ENCODE peak calls at places on chromosome 22, in four cellular contexts. One of them, this sample, is unnamed.

GRCh38 chr22:35475545-35475944 is 65.1 kb upstream of the RASD2 start:
- DNase-seq in OCI-LY7: no peak
- DNase-seq in GM23248: no peak
- DNase-seq in AG10803: no peak
- DNase-seq in this sample: peak; percentile 32

GRCh38 chr22:39135092-39135896 is 17.2 kb downstream of the CBX7 start:
- DNase-seq in OCI-LY7: peak; percentile 67
- DNase-seq in GM23248: peak; percentile 45
- DNase-seq in AG10803: peak; percentile 23
- DNase-seq in this sample: no peak

GRCh38 chr22:27159716-27160295 is 502.4 kb downstream of the MIAT start:
- DNase-seq in OCI-LY7: no peak
- DNase-seq in GM23248: no peak
- DNase-seq in AG10803: no peak
- DNase-seq in this sample: no peak

GRCh38 chr22:47561115-47561675 is 798.7 kb downstream of the TBC1D22A start:
- DNase-seq in OCI-LY7: no peak
- DNase-seq in GM23248: no peak
- DNase-seq in AG10803: no peak
- DNase-seq in this sample: no peak

GRCh38 chr22:46421272-46421671 is 85.8 kb downstream of the TRMU start:
- DNase-seq in OCI-LY7: peak; percentile 68
- DNase-seq in GM23248: no peak
- DNase-seq in AG10803: no peak
- DNase-seq in this sample: peak; percentile 50

GRCh38 chr22:19085233-19086043 is 36.8 kb downstream of the DGCR2 start:
- DNase-seq in OCI-LY7: peak; percentile 85
- DNase-seq in GM23248: peak; percentile 56
- DNase-seq in AG10803: peak; percentile 50
- DNase-seq in this sample: no peak

GRCh38 chr22:22103078-22103593 is 120.5 kb upstream of the TOP3B start:
- DNase-seq in OCI-LY7: peak; percentile 42
- DNase-seq in GM23248: peak; percentile 26
- DNase-seq in AG10803: no peak
- DNase-seq in this sample: peak; percentile 17

GRCh38 chr22:45689195-45689594 is 17.6 kb downstream of the ATXN10 start:
- DNase-seq in OCI-LY7: no peak
- DNase-seq in GM23248: no peak
- DNase-seq in AG10803: no peak
- DNase-seq in this sample: no peak

GRCh38 chr22:45604239-45604711 is 67.4 kb upstream of the ATXN10 start:
- DNase-seq in OCI-LY7: no peak
- DNase-seq in GM23248: peak; percentile 68
- DNase-seq in AG10803: peak; percentile 89
- DNase-seq in this sample: no peak

GRCh38 chr22:17396531-17396930 is 27.3 kb downstream of the CECR2 start:
- DNase-seq in OCI-LY7: no peak
- DNase-seq in GM23248: no peak
- DNase-seq in AG10803: no peak
- DNase-seq in this sample: no peak

GRCh38 chr22:38272373-38273134 is at the start of gene TMEM184B:
- DNase-seq in OCI-LY7: peak; percentile 83
- DNase-seq in GM23248: peak; percentile 89
- DNase-seq in AG10803: peak; percentile 64
- DNase-seq in this sample: peak; percentile 47

GRCh38 chr22:39244496-39245129 is at the start of gene PDGFB:
- DNase-seq in OCI-LY7: no peak
- DNase-seq in GM23248: peak; percentile 35
- DNase-seq in AG10803: no peak
- DNase-seq in this sample: no peak

GRCh38 chr22:49971232-49972162 is 10.9 kb downstream of the PIM3 start:
- DNase-seq in OCI-LY7: no peak
- DNase-seq in GM23248: peak; percentile 63
- DNase-seq in AG10803: peak; percentile 51
- DNase-seq in this sample: no peak

GRCh38 chr22:40898850-40899357 is 37.0 kb upstream of the DNAJB7 start:
- DNase-seq in OCI-LY7: peak; percentile 73
- DNase-seq in GM23248: peak; percentile 78
- DNase-seq in AG10803: peak; percentile 62
- DNase-seq in this sample: peak; percentile 44

GRCh38 chr22:28703436-28703835 is 23.8 kb upstream of the TTC28 start:
- DNase-seq in OCI-LY7: no peak
- DNase-seq in GM23248: no peak
- DNase-seq in AG10803: peak; percentile 60
- DNase-seq in this sample: no peak

GRCh38 chr22:22995166-22995565 is 75.2 kb upstream of the GNAZ start:
- DNase-seq in OCI-LY7: peak; percentile 59
- DNase-seq in GM23248: no peak
- DNase-seq in AG10803: no peak
- DNase-seq in this sample: no peak

GRCh38 chr22:39343259-39344045 is 6.3 kb upstream of the SYNGR1 start:
- DNase-seq in OCI-LY7: peak; percentile 69
- DNase-seq in GM23248: peak; percentile 77
- DNase-seq in AG10803: peak; percentile 57
- DNase-seq in this sample: peak; percentile 41

GRCh38 chr22:45627489-45628233 is 44.0 kb upstream of the ATXN10 start:
- DNase-seq in OCI-LY7: no peak
- DNase-seq in GM23248: no peak
- DNase-seq in AG10803: no peak
- DNase-seq in this sample: no peak

GRCh38 chr22:35630387-35630793 is 13.3 kb upstream of the MB start:
- DNase-seq in OCI-LY7: peak; percentile 23
- DNase-seq in GM23248: peak; percentile 78
- DNase-seq in AG10803: peak; percentile 80
- DNase-seq in this sample: no peak

GRCh38 chr22:27135582-27135981 is 478.2 kb downstream of the MIAT start:
- DNase-seq in OCI-LY7: no peak
- DNase-seq in GM23248: peak; percentile 72
- DNase-seq in AG10803: peak; percentile 91
- DNase-seq in this sample: no peak

GRCh38 chr22:35301370-35301874 is 1.7 kb downstream of the TOM1 start:
- DNase-seq in OCI-LY7: no peak
- DNase-seq in GM23248: peak; percentile 98
- DNase-seq in AG10803: peak; percentile 100
- DNase-seq in this sample: no peak

GRCh38 chr22:45987462-45987861 is 10.5 kb upstream of the WNT7B start:
- DNase-seq in OCI-LY7: no peak
- DNase-seq in GM23248: no peak
- DNase-seq in AG10803: no peak
- DNase-seq in this sample: no peak

GRCh38 chr22:46051646-46052045 is 74.7 kb upstream of the WNT7B start:
- DNase-seq in OCI-LY7: no peak
- DNase-seq in GM23248: no peak
- DNase-seq in AG10803: no peak
- DNase-seq in this sample: no peak

GRCh38 chr22:17138451-17139042 is 17.4 kb upstream of the TMEM121B start:
- DNase-seq in OCI-LY7: no peak
- DNase-seq in GM23248: no peak
- DNase-seq in AG10803: no peak
- DNase-seq in this sample: no peak

GRCh38 chr22:27554841-27555456 is 246.6 kb downstream of the MN1 start:
- DNase-seq in OCI-LY7: no peak
- DNase-seq in GM23248: peak; percentile 65
- DNase-seq in AG10803: no peak
- DNase-seq in this sample: no peak

GRCh38 chr22:21823740-21824438 is 43.6 kb downstream of the MAPK1 start:
- DNase-seq in OCI-LY7: no peak
- DNase-seq in GM23248: peak; percentile 71
- DNase-seq in AG10803: peak; percentile 43
- DNase-seq in this sample: no peak

GRCh38 chr22:40009231-40009769 is 14.5 kb downstream of the FAM83F start:
- DNase-seq in OCI-LY7: no peak
- DNase-seq in GM23248: no peak
- DNase-seq in AG10803: no peak
- DNase-seq in this sample: no peak

GRCh38 chr22:48588151-48588880 is 1239.4 kb downstream of the BRD1 start:
- DNase-seq in OCI-LY7: no peak
- DNase-seq in GM23248: no peak
- DNase-seq in AG10803: no peak
- DNase-seq in this sample: no peak

GRCh38 chr22:27416553-27417427 is 384.8 kb downstream of the MN1 start:
- DNase-seq in OCI-LY7: no peak
- DNase-seq in GM23248: peak; percentile 90
- DNase-seq in AG10803: peak; percentile 94
- DNase-seq in this sample: no peak

DNA sequence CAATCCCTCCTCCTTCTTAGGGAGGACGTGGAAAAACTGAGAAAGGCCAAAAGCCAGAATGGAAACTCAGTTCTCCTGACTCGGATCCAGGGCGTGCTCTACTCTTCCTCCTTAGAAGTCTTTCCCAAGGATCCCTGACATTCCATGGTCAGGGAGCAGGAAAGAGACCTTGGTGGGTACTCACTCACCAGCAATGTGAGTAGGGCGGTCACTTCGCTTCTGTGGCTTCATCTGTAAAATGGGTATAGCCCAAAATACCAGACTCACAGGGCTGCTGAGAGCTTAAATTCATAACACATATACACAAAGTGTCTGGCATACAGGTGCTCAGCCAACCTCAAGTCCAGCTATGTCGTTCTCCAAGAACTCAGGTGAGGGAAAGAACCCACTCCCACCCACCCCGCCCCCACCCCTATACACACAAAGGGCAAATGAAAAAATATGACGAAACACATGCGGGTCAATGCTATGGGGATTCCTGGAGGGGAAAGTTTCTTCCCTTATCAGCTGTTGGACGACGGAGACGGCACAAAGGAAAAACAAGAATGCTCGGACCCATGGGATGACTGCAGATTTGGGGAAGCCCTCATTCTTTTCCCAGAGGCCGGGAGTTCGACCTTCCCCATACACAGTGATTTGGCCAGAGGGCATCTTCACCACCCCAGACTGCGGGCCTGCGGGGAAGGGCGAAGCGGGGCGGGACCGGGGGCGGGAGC is 471 bp upstream of the KCTD17 start:
- DNase-seq in OCI-LY7: no peak
- DNase-seq in GM23248: no peak
- DNase-seq in AG10803: no peak
- DNase-seq in this sample: no peak
- H3K4me3 ChIP-seq in OCI-LY7: peak overlapping the region; percentile 97
- H3K4me3 ChIP-seq in GM23248: peak overlapping the region; percentile 75
- H3K4me3 ChIP-seq in AG10803: peak overlapping the region; percentile 49
- H3K4me3 ChIP-seq in this sample: peak overlapping the region; percentile 40

DNA sequence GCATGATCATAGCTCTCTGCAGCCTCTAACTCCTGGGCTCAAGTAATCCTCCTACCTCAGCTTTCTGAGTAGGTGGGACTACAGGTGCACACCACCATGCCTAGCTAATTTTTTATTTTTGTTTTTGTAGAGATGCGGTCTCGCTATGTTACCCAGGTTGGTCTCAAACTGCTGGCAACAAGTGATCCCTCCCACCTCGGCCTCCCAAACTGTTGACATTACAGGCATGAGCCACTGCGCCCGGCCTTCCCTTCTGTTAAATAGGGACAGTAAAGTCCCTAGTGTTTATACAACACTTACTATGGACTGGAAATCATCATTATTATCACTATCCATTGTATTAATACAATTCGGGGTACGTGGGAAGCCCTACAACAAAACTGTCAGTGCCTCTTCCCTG is 12.6 kb downstream of the SELENOM start:
- DNase-seq in OCI-LY7: no peak
- DNase-seq in GM23248: no peak
- DNase-seq in AG10803: no peak
- DNase-seq in this sample: no peak
- H3K4me3 ChIP-seq in OCI-LY7: no peak overlapping the region
- H3K4me3 ChIP-seq in GM23248: no peak overlapping the region
- H3K4me3 ChIP-seq in AG10803: no peak overlapping the region
- H3K4me3 ChIP-seq in this sample: no peak overlapping the region

GRCh38 chr22:25110596-25110845 is 89.1 kb upstream of the CRYBB3 start:
- DNase-seq in OCI-LY7: no peak
- DNase-seq in GM23248: no peak
- DNase-seq in AG10803: no peak
- DNase-seq in this sample: no peak

GRCh38 chr22:25109878-25110595 is 89.6 kb upstream of the CRYBB3 start:
- DNase-seq in OCI-LY7: no peak
- DNase-seq in GM23248: no peak
- DNase-seq in AG10803: no peak
- DNase-seq in this sample: no peak

GRCh38 chr22:25112538-25113253 is 87.0 kb upstream of the CRYBB3 start:
- DNase-seq in OCI-LY7: no peak
- DNase-seq in GM23248: no peak
- DNase-seq in AG10803: no peak
- DNase-seq in this sample: no peak

GRCh38 chr22:25111579-25112517 is 87.8 kb upstream of the CRYBB3 start:
- DNase-seq in OCI-LY7: no peak
- DNase-seq in GM23248: peak; percentile 7
- DNase-seq in AG10803: no peak
- DNase-seq in this sample: no peak

GRCh38 chr22:25110846-25111578 is 88.6 kb upstream of the CRYBB3 start:
- DNase-seq in OCI-LY7: no peak
- DNase-seq in GM23248: peak; percentile 79
- DNase-seq in AG10803: peak; percentile 65
- DNase-seq in this sample: peak; percentile 68
- H3K4me3 ChIP-seq in OCI-LY7: no peak overlapping the region
- H3K4me3 ChIP-seq in GM23248: peak overlapping the region; percentile 59
- H3K4me3 ChIP-seq in AG10803: peak overlapping the region; percentile 54
- H3K4me3 ChIP-seq in this sample: peak overlapping the region; percentile 62

DNA sequence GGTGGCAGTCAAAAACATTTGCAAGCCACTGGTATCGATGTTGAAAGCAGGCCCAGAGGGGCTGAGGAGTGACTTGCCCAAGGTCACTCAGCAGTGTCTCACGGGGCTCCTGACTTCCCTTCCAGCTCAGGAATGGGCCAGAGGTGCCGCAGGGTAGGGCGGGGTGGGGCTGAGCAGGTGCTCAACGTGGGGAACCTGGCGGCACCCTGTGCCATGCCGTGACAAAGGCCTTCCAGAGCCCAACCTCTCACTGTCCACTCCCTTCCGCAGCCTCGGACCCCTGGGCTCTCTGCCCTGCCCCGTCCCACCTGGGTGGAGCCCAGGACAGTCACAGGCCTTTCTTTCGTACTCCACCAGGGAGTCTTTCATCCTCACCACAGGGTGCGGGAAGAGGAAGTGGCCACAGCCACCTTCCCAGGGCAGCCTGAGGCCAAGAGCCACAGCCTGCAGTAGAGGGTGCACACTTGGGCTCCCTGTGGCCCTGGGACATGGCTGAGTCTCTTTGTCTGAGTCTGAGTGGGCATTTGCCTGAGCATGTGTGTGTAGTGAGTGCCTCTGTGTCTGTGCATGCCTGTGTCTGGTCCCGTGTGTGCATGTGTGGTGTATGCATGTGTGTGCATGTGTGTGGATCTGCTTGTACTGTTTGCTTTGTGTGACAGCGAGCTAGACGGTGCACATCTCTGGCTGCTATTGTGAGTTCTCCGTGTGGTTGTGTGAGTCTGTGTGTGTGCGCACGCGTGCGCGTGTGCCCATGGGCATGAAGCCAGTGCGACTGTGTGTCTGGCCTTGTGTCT is 6.0 kb upstream of the LIF start:
- DNase-seq in OCI-LY7: no peak
- DNase-seq in GM23248: no peak
- DNase-seq in AG10803: no peak
- DNase-seq in this sample: no peak
- H3K4me3 ChIP-seq in OCI-LY7: no peak overlapping the region
- H3K4me3 ChIP-seq in GM23248: no peak overlapping the region
- H3K4me3 ChIP-seq in AG10803: no peak overlapping the region
- H3K4me3 ChIP-seq in this sample: no peak overlapping the region

This sample was measured in Jurkat, Clone E6-1.